ENCODE peak calls at places on chromosomes 11 and 22, in five cellular contexts. S, V, W, I and C are unnamed samples.

GRCh38 chr11:69787906-69788305 is 12.8 kb upstream of the FGF4 start:
- DNase-seq in I (no peak), V (no peak), W (no peak), S (no peak), C (no peak)

GRCh38 chr11:93541884-93542752 is 1.1 kb downstream of the SMCO4 start:
- DNase-seq in V (no peak), I (peak), S (peak), W (no peak), C (peak)

GRCh38 chr22:26053737-26054316 is 115.4 kb upstream of the SEZ6L start:
- DNase-seq in V (no peak), S (no peak), I (no peak), W (no peak), C (no peak)

GRCh38 chr11:20474176-20474950 is 86.8 kb downstream of the PRMT3 start:
- DNase-seq in W (no peak), I (no peak), V (no peak), S (no peak), C (peak)

GRCh38 chr11:43941257-43941879 is 1.1 kb upstream of the C11orf96 start:
- DNase-seq in W (no peak), I (peak), S (no peak), V (no peak), C (no peak)

GRCh38 chr11:8068605-8069221 is 12.3 kb upstream of the TUB start:
- DNase-seq in S (peak), V (peak), I (peak), W (no peak), C (peak)

GRCh38 chr11:12001152-12001551 is 7.3 kb downstream of the DKK3 start:
- DNase-seq in V (no peak), S (no peak), W (no peak), I (no peak), C (no peak)

GRCh38 chr11:86314636-86315035 is 12.6 kb downstream of the HIKESHI start:
- DNase-seq in W (no peak), V (no peak), S (no peak), I (no peak), C (no peak)

GRCh38 chr22:22930571-22931556 is 43.2 kb downstream of the IGLL5 start:
- DNase-seq in W (no peak), S (no peak), V (no peak), I (no peak), C (no peak)

GRCh38 chr11:37858398-37858797 is 1260.4 kb upstream of the RAG2 start:
- DNase-seq in W (no peak), I (peak), V (no peak), S (no peak), C (no peak)

GRCh38 chr22:43698403-43698802 is 113.7 kb downstream of the EFCAB6 start:
- DNase-seq in W (no peak), I (peak), V (no peak), S (no peak), C (no peak)

GRCh38 chr11:6703247-6704063 is 20.3 kb upstream of the MRPL17 start:
- DNase-seq in W (peak), I (peak), S (peak), V (peak), C (peak)

GRCh38 chr11:6603287-6604080 is at the start of the genes ILK and RRP8:
- DNase-seq in V (no peak), S (peak), I (peak), W (peak), C (peak)

GRCh38 chr11:114736806-114737205 is 58.5 kb downstream of the NXPE2 start:
- DNase-seq in I (no peak), S (no peak), V (no peak), W (no peak), C (no peak)

GRCh38 chr11:94754819-94755218 is 13.3 kb upstream of the AMOTL1 start:
- DNase-seq in I (no peak), V (no peak), W (no peak), S (no peak), C (no peak)

GRCh38 chr22:39528681-39529486 is 3.7 kb downstream of the RPS19BP1 start:
- DNase-seq in I (peak), V (no peak), W (peak), S (peak), C (peak)

GRCh38 chr11:117820071-117820470 is 4.5 kb downstream of the FXYD2 start:
- DNase-seq in S (no peak), W (no peak), I (no peak), V (no peak), C (no peak)

GRCh38 chr11:102467853-102468580 is 15.5 kb upstream of the TMEM123 start:
- DNase-seq in W (no peak), V (no peak), S (no peak), I (no peak), C (no peak)

GRCh38 chr11:123690490-123690889 is 36.1 kb upstream of the SCN3B start:
- DNase-seq in I (peak), S (peak), V (no peak), W (no peak), C (no peak)

GRCh38 chr11:2928605-2929510 is at the start of gene PHLDA2:
- DNase-seq in I (peak), W (no peak), V (no peak), S (peak), C (no peak)

GRCh38 chr22:50691521-50691920 is 18.9 kb downstream of the SHANK3 start:
- DNase-seq in V (no peak), W (no peak), S (no peak), I (peak), C (peak)

GRCh38 chr22:24582111-24582814 is 10.6 kb downstream of the LRRC75B start:
- DNase-seq in I (no peak), S (no peak), V (no peak), W (no peak), C (no peak)

GRCh38 chr22:19376971-19377370 is 54.6 kb downstream of the HIRA start:
- DNase-seq in I (no peak), S (no peak), V (no peak), W (no peak), C (no peak)

GRCh38 chr11:45180888-45181594 is 34.6 kb downstream of the PRDM11 start:
- DNase-seq in I (peak), S (no peak), W (no peak), V (no peak), C (no peak)

GRCh38 chr11:405323-405975 is 9.3 kb downstream of the SIGIRR start:
- DNase-seq in S (no peak), W (peak), I (peak), V (no peak), C (peak)

GRCh38 chr11:121318848-121319834 is 26.6 kb downstream of the SC5D start:
- DNase-seq in V (no peak), S (peak), I (peak), W (peak), C (peak)

GRCh38 chr11:61730222-61730994 is 22.0 kb upstream of the MYRF start:
- DNase-seq in S (no peak), I (no peak), V (no peak), W (no peak), C (no peak)

GRCh38 chr22:23071163-23072034 is 1.1 kb downstream of the GNAZ start:
- DNase-seq in V (no peak), S (no peak), W (peak), I (no peak), C (no peak)

GRCh38 chr11:64855596-64856304 is 11.3 kb upstream of the CDC42BPG start:
- DNase-seq in V (no peak), W (no peak), I (no peak), S (no peak), C (no peak)

GRCh38 chr11:8739309-8739793 is 56.8 kb downstream of the RPL27A start:
- DNase-seq in I (no peak), V (no peak), W (no peak), S (no peak), C (no peak)

GRCh38 chr11:36425593-36426206 is 84.4 kb downstream of the TRAF6 start:
- DNase-seq in S (no peak), I (peak), W (no peak), V (no peak), C (no peak)

GRCh38 chr22:20298803-20299735 is 20.8 kb downstream of the DGCR6L start:
- DNase-seq in I (peak), V (no peak), W (peak), S (peak), C (no peak)

GRCh38 chr22:20457506-20458240 is 20.0 kb upstream of the SCARF2 start:
- DNase-seq in S (no peak), W (no peak), I (no peak), V (no peak), C (no peak)

GRCh38 chr11:130634981-130635473 is 186.6 kb downstream of the ADAMTS15 start:
- DNase-seq in W (no peak), V (no peak), S (no peak), I (peak), C (no peak)

GRCh38 chr11:72439455-72439854 is 5.1 kb upstream of the CLPB start:
- DNase-seq in V (peak), I (peak), W (no peak), S (no peak), C (no peak)

GRCh38 chr22:42887114-42887513 is 30.0 kb upstream of the ARFGAP3 start:
- DNase-seq in W (no peak), I (no peak), V (no peak), S (peak), C (no peak)